ENCODE peak calls at places on chromosomes 13 and 19, in nine cellular contexts. G is BE2C; L is breast epithelium; V is Peyer's patch; N is tibial artery; Q is transverse colon; P is CD8-positive, alpha-beta T cell; R is ascending aorta; E is colonic mucosa. B is an unnamed sample.

GRCh38 chr13:30091035-30091434 is 216.3 kb downstream of the KATNAL1 start:
- DNase-seq in G (no peak), L (no peak), V (no peak), N (no peak), Q (no peak), P (no peak), R (no peak), E (no peak), B (no peak)

GRCh38 chr19:10044390-10044789 is 31.1 kb downstream of the RDH8 start:
- DNase-seq in G (no peak), L (no peak), V (no peak), N (no peak), Q (no peak), P (no peak), R (no peak), E (no peak), B (no peak)

GRCh38 chr13:33611016-33611805 is 206.7 kb upstream of the RFC3 start:
- DNase-seq in G (no peak), L (peak; percentile 22), V (no peak), N (peak; percentile 42), Q (peak; percentile 10), P (no peak), R (no peak), E (no peak), B (peak; percentile 56)

GRCh38 chr19:45496349-45496953 is 396 bp downstream of the RTN2 start:
- DNase-seq in G (peak; percentile 48), L (no peak), V (no peak), N (no peak), Q (no peak), P (peak; percentile 64), R (no peak), E (peak; percentile 59), B (peak; percentile 69)

GRCh38 chr13:39232401-39232980 is 194.2 kb downstream of the NHLRC3 start:
- DNase-seq in G (no peak), L (no peak), V (no peak), N (no peak), Q (no peak), P (no peak), R (no peak), E (no peak), B (no peak)

GRCh38 chr19:17688853-17689595 is 870 bp upstream of the UNC13A start:
- DNase-seq in G (no peak), L (no peak), V (no peak), N (no peak), Q (no peak), P (no peak), R (no peak), E (no peak), B (no peak)

GRCh38 chr13:51728972-51729371 is 75.0 kb downstream of the DHRS12 start:
- DNase-seq in G (no peak), L (no peak), V (no peak), N (no peak), Q (no peak), P (no peak), R (no peak), E (no peak), B (peak; percentile 36)

GRCh38 chr13:74194856-74195255 is 60.7 kb upstream of the KLF12 start:
- DNase-seq in G (no peak), L (no peak), V (no peak), N (no peak), Q (no peak), P (no peak), R (no peak), E (no peak), B (no peak)

GRCh38 chr19:5268801-5269200 is 71.8 kb downstream of the PTPRS start:
- DNase-seq in G (no peak), L (no peak), V (no peak), N (no peak), Q (no peak), P (no peak), R (no peak), E (no peak), B (no peak)

GRCh38 chr13:112638157-112638750 is 50.3 kb upstream of the TUBGCP3 start:
- DNase-seq in G (no peak), L (no peak), V (no peak), N (no peak), Q (no peak), P (no peak), R (no peak), E (no peak), B (no peak)

GRCh38 chr13:46307554-46307953 is 79.5 kb downstream of the RUBCNL start:
- DNase-seq in G (no peak), L (no peak), V (no peak), N (no peak), Q (no peak), P (no peak), R (no peak), E (no peak), B (no peak)

GRCh38 chr13:98471895-98472294 is 105.0 kb downstream of the STK24 start:
- DNase-seq in G (no peak), L (no peak), V (no peak), N (no peak), Q (no peak), P (no peak), R (no peak), E (no peak), B (no peak)

GRCh38 chr13:37109080-37109678 is 3.7 kb upstream of the CSNK1A1L start:
- DNase-seq in G (no peak), L (no peak), V (no peak), N (no peak), Q (no peak), P (no peak), R (no peak), E (no peak), B (peak; percentile 80)

DNA sequence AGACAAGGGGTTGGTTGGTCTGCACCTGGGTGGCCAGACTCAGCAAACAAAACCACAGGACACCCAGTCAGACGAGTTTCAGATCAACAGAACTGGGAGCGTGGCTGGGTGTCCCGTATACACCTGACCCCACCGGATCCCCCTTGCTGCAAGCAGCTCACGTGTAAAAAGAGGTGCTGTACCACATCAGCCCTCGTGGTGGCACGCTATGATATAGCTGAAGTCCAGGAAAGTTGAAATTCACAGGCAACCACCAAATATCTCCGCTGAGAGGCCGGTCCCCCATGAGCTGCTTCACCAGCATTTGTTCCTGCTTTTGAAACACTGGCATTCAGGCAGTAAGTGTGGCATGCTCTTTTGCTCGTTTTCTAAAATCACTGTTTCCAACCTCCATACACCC is 92.3 kb downstream of the TUBA3C start:
- DNase-seq in G (no peak), L (no peak), V (no peak), N (no peak), Q (no peak), P (no peak), R (no peak), E (no peak), B (peak; percentile 0)
- H3K9me3 ChIP-seq in G (no peaks in the 10 kb centered on the region), L (no peaks in the 10 kb centered on the region), V (no peaks in the 10 kb centered on the region), N (no peaks in the 10 kb centered on the region), Q (no peaks in the 10 kb centered on the region), P (no peaks in the 10 kb centered on the region), R (no peaks in the 10 kb centered on the region), E (no peaks in the 10 kb centered on the region), B (no peaks in the 10 kb centered on the region)

DNA sequence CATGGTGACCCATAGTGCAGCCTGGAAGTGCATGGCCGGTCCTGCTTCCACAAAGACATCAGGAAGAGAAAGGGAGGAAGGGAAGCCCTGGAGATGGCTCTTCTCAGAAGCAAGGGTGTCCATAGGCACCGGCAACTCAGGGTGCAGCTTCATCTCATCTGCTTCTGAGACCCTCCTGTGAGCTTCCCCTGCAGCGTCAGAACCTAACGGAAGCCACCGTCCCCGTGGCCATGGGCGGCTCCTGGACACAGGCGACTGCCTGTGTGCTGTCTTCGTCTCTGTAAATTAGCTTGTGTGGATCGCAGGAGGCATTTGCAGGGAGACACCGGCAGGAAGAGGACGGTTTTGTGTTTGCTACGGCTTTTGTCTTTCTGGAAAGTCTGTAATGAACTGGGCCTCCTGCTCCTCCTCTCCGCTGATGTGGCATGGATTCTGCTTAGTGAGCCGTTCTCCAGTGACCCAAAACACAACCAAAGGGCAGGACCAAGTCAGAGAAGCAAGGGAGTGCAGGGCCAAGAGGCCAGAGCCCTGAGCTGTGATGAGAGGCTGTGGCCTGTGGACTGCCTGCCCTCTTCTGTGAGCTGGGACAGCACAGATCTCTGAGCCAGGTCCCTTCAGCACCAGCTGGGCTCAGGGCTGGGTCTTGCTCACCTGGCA is 2.5 kb downstream of the ATP4B start:
- DNase-seq in G (peak; percentile 7), L (no peak), V (no peak), N (no peak), Q (no peak), P (no peak), R (no peak), E (no peak), B (no peak)
- H3K4me1 ChIP-seq in G (peaks cover 8% of the 10 kb centered on the region), L (no peaks in the 10 kb centered on the region), V (no peaks in the 10 kb centered on the region), N (no peaks in the 10 kb centered on the region), Q (no peaks in the 10 kb centered on the region), P (peaks cover 7% of the 10 kb centered on the region), R (no peaks in the 10 kb centered on the region), E (no peaks in the 10 kb centered on the region), B (no peaks in the 10 kb centered on the region)

GRCh38 chr19:50001775-50002174 is 23.4 kb downstream of the VRK3 start:
- DNase-seq in G (no peak), L (no peak), V (no peak), N (no peak), Q (no peak), P (no peak), R (no peak), E (no peak), B (no peak)
- H3K4me3 ChIP-seq in G (no peak overlapping the region), L (no peak overlapping the region), V (no peak overlapping the region), N (no peak overlapping the region), Q (no peak overlapping the region), P (no peak overlapping the region), R (no peak overlapping the region), E (no peak overlapping the region), B (no peak overlapping the region)

DNA sequence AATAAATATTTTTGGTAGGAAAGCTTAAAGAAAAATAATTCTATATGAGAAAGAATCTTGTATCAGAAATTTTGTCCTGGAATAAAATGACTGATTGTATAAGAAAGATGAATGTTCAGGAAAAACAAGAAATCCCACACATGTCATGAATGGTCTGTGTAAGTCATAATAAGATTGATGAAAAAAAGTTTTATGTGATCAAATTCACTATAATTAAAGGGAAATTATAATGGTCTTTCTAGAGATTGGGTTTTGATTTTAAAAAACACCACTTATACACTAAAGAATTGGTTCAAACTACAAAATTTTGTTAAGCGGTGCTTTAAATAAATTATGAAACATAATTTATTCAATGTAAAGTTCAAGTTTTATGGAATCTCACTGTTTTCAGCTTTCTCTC is 7.2 kb upstream of the ZNF841 start:
- DNase-seq in G (no peak), L (no peak), V (no peak), N (no peak), Q (no peak), P (no peak), R (no peak), E (no peak), B (no peak)
- H3K9me3 ChIP-seq in G (no peaks in the 10 kb centered on the region), L (peaks cover 37% of the 10 kb centered on the region), V (no peaks in the 10 kb centered on the region), N (peaks cover 3% of the 10 kb centered on the region), Q (peaks cover 59% of the 10 kb centered on the region), P (peaks cover 12% of the 10 kb centered on the region), R (peaks cover 18% of the 10 kb centered on the region), E (no peaks in the 10 kb centered on the region), B (peaks cover 72% of the 10 kb centered on the region)